ENCODE peak calls at places on chromosome 9, in five cellular contexts. One of them, this sample, is unnamed.

GRCh38 chr9:7095054-7095453 is 337.3 kb downstream of the KDM4C start:
- DNase-seq in CD4-positive, alpha-beta memory T cell: no peak
- DNase-seq in activated T-cell treated with anti-CD3 and anti-CD28 coated beads, Interleukin-2, amount 50 U/mL, for 72 hours: no peak
- DNase-seq in aorta: no peak
- DNase-seq in dermis blood vessel endothelial cell: no peak
- DNase-seq in this sample: no peak

GRCh38 chr9:127846451-127847154 is 7.9 kb downstream of the ENG start:
- DNase-seq in aorta: peak
- DNase-seq in CD4-positive, alpha-beta memory T cell: no peak
- DNase-seq in activated T-cell treated with anti-CD3 and anti-CD28 coated beads, Interleukin-2, amount 50 U/mL, for 72 hours: no peak
- DNase-seq in dermis blood vessel endothelial cell: peak
- DNase-seq in this sample: no peak

GRCh38 chr9:127422133-127422782 is 1.9 kb upstream of the ZNF79 start:
- DNase-seq in activated T-cell treated with anti-CD3 and anti-CD28 coated beads, Interleukin-2, amount 50 U/mL, for 72 hours: no peak
- DNase-seq in CD4-positive, alpha-beta memory T cell: no peak
- DNase-seq in aorta: no peak
- DNase-seq in dermis blood vessel endothelial cell: no peak
- DNase-seq in this sample: no peak

GRCh38 chr9:72443855-72444254 is 77.6 kb upstream of the TMC1 start:
- DNase-seq in aorta: no peak
- DNase-seq in activated T-cell treated with anti-CD3 and anti-CD28 coated beads, Interleukin-2, amount 50 U/mL, for 72 hours: peak
- DNase-seq in dermis blood vessel endothelial cell: peak
- DNase-seq in CD4-positive, alpha-beta memory T cell: peak
- DNase-seq in this sample: no peak

GRCh38 chr9:121269888-121270254 is 1.9 kb downstream of the GSN start:
- DNase-seq in aorta: no peak
- DNase-seq in dermis blood vessel endothelial cell: no peak
- DNase-seq in CD4-positive, alpha-beta memory T cell: no peak
- DNase-seq in activated T-cell treated with anti-CD3 and anti-CD28 coated beads, Interleukin-2, amount 50 U/mL, for 72 hours: no peak
- DNase-seq in this sample: no peak

GRCh38 chr9:130931508-130932150 is 7.4 kb downstream of the FIBCD1 start:
- DNase-seq in aorta: no peak
- DNase-seq in activated T-cell treated with anti-CD3 and anti-CD28 coated beads, Interleukin-2, amount 50 U/mL, for 72 hours: no peak
- DNase-seq in CD4-positive, alpha-beta memory T cell: no peak
- DNase-seq in dermis blood vessel endothelial cell: no peak
- DNase-seq in this sample: no peak

GRCh38 chr9:105205787-105206511 is 38.5 kb upstream of the SLC44A1 start:
- DNase-seq in aorta: no peak
- DNase-seq in activated T-cell treated with anti-CD3 and anti-CD28 coated beads, Interleukin-2, amount 50 U/mL, for 72 hours: no peak
- DNase-seq in dermis blood vessel endothelial cell: no peak
- DNase-seq in CD4-positive, alpha-beta memory T cell: no peak
- DNase-seq in this sample: no peak

GRCh38 chr9:27429436-27429835 is 94.7 kb upstream of the IFNK start:
- DNase-seq in dermis blood vessel endothelial cell: no peak
- DNase-seq in activated T-cell treated with anti-CD3 and anti-CD28 coated beads, Interleukin-2, amount 50 U/mL, for 72 hours: no peak
- DNase-seq in CD4-positive, alpha-beta memory T cell: no peak
- DNase-seq in aorta: no peak
- DNase-seq in this sample: no peak

GRCh38 chr9:119639287-119639955 is 270.2 kb upstream of the BRINP1 start:
- DNase-seq in dermis blood vessel endothelial cell: peak
- DNase-seq in aorta: no peak
- DNase-seq in CD4-positive, alpha-beta memory T cell: no peak
- DNase-seq in activated T-cell treated with anti-CD3 and anti-CD28 coated beads, Interleukin-2, amount 50 U/mL, for 72 hours: no peak
- DNase-seq in this sample: no peak

GRCh38 chr9:122126340-122127333 is 32.9 kb downstream of the NDUFA8 start:
- DNase-seq in aorta: no peak
- DNase-seq in dermis blood vessel endothelial cell: no peak
- DNase-seq in CD4-positive, alpha-beta memory T cell: no peak
- DNase-seq in activated T-cell treated with anti-CD3 and anti-CD28 coated beads, Interleukin-2, amount 50 U/mL, for 72 hours: no peak
- DNase-seq in this sample: no peak

GRCh38 chr9:80146466-80146865 is 574.7 kb downstream of the TLE4 start:
- DNase-seq in activated T-cell treated with anti-CD3 and anti-CD28 coated beads, Interleukin-2, amount 50 U/mL, for 72 hours: no peak
- DNase-seq in CD4-positive, alpha-beta memory T cell: no peak
- DNase-seq in aorta: no peak
- DNase-seq in dermis blood vessel endothelial cell: no peak
- DNase-seq in this sample: no peak

GRCh38 chr9:137194388-137194787 is 5.9 kb downstream of the SSNA1 start:
- DNase-seq in CD4-positive, alpha-beta memory T cell: no peak
- DNase-seq in activated T-cell treated with anti-CD3 and anti-CD28 coated beads, Interleukin-2, amount 50 U/mL, for 72 hours: no peak
- DNase-seq in dermis blood vessel endothelial cell: no peak
- DNase-seq in aorta: no peak
- DNase-seq in this sample: no peak

GRCh38 chr9:13750061-13750460 is 470.6 kb upstream of the MPDZ start:
- DNase-seq in dermis blood vessel endothelial cell: peak
- DNase-seq in CD4-positive, alpha-beta memory T cell: no peak
- DNase-seq in aorta: no peak
- DNase-seq in activated T-cell treated with anti-CD3 and anti-CD28 coated beads, Interleukin-2, amount 50 U/mL, for 72 hours: no peak
- DNase-seq in this sample: no peak

GRCh38 chr9:90112791-90113190 is 508.0 kb downstream of the GADD45G start:
- DNase-seq in CD4-positive, alpha-beta memory T cell: no peak
- DNase-seq in dermis blood vessel endothelial cell: no peak
- DNase-seq in activated T-cell treated with anti-CD3 and anti-CD28 coated beads, Interleukin-2, amount 50 U/mL, for 72 hours: no peak
- DNase-seq in aorta: no peak
- DNase-seq in this sample: no peak

GRCh38 chr9:107274953-107275422 is 8.1 kb upstream of the RAD23B start:
- DNase-seq in aorta: no peak
- DNase-seq in CD4-positive, alpha-beta memory T cell: no peak
- DNase-seq in activated T-cell treated with anti-CD3 and anti-CD28 coated beads, Interleukin-2, amount 50 U/mL, for 72 hours: no peak
- DNase-seq in dermis blood vessel endothelial cell: no peak
- DNase-seq in this sample: no peak

GRCh38 chr9:37902804-37903580 is 935 bp downstream of the SLC25A51 start:
- DNase-seq in activated T-cell treated with anti-CD3 and anti-CD28 coated beads, Interleukin-2, amount 50 U/mL, for 72 hours: no peak
- DNase-seq in CD4-positive, alpha-beta memory T cell: no peak
- DNase-seq in dermis blood vessel endothelial cell: peak
- DNase-seq in aorta: no peak
- DNase-seq in this sample: no peak

GRCh38 chr9:121929893-121930875 is 162.9 kb downstream of the TTLL11 start:
- DNase-seq in dermis blood vessel endothelial cell: peak
- DNase-seq in CD4-positive, alpha-beta memory T cell: no peak
- DNase-seq in aorta: no peak
- DNase-seq in activated T-cell treated with anti-CD3 and anti-CD28 coated beads, Interleukin-2, amount 50 U/mL, for 72 hours: no peak
- DNase-seq in this sample: no peak

GRCh38 chr9:8895498-8896224 is 1096.1 kb upstream of the DMAC1 start:
- DNase-seq in dermis blood vessel endothelial cell: peak
- DNase-seq in CD4-positive, alpha-beta memory T cell: no peak
- DNase-seq in aorta: no peak
- DNase-seq in activated T-cell treated with anti-CD3 and anti-CD28 coated beads, Interleukin-2, amount 50 U/mL, for 72 hours: no peak
- DNase-seq in this sample: no peak

GRCh38 chr9:69324549-69325401 is at the start of gene ENTREP1:
- DNase-seq in dermis blood vessel endothelial cell: peak
- DNase-seq in CD4-positive, alpha-beta memory T cell: no peak
- DNase-seq in activated T-cell treated with anti-CD3 and anti-CD28 coated beads, Interleukin-2, amount 50 U/mL, for 72 hours: peak
- DNase-seq in aorta: peak
- DNase-seq in this sample: peak